ENCODE peak calls at places on chromosomes 5 and 9, in four cellular contexts. One of them, this sample, is unnamed.

GRCh38 chr5:56681346-56681745 is 134.0 kb upstream of the MAP3K1 start:
- DNase-seq in AG09319: no peak
- DNase-seq in amniotic stem cell: no peak
- DNase-seq in activated naive CD8-positive, alpha-beta T cell treated with anti-CD3 and anti-CD28 coated beads, Interleukin-2, amount 50 U/mL, for 24 hours: no peak
- DNase-seq in this sample: no peak

GRCh38 chr5:180830253-180831138 is 27.9 kb upstream of the MGAT1 start:
- DNase-seq in AG09319: no peak
- DNase-seq in amniotic stem cell: peak; percentile 8
- DNase-seq in activated naive CD8-positive, alpha-beta T cell treated with anti-CD3 and anti-CD28 coated beads, Interleukin-2, amount 50 U/mL, for 24 hours: no peak
- DNase-seq in this sample: no peak

GRCh38 chr5:28523887-28524637 is 1485.7 kb upstream of the CDH9 start:
- DNase-seq in AG09319: no peak
- DNase-seq in amniotic stem cell: peak; percentile 85
- DNase-seq in activated naive CD8-positive, alpha-beta T cell treated with anti-CD3 and anti-CD28 coated beads, Interleukin-2, amount 50 U/mL, for 24 hours: no peak
- DNase-seq in this sample: no peak

GRCh38 chr5:174307031-174307408 is 261.5 kb downstream of the NSG2 start:
- DNase-seq in AG09319: no peak
- DNase-seq in amniotic stem cell: no peak
- DNase-seq in activated naive CD8-positive, alpha-beta T cell treated with anti-CD3 and anti-CD28 coated beads, Interleukin-2, amount 50 U/mL, for 24 hours: no peak
- DNase-seq in this sample: no peak

GRCh38 chr5:124557761-124558160 is 188.7 kb downstream of the ZNF608 start:
- DNase-seq in AG09319: no peak
- DNase-seq in amniotic stem cell: no peak
- DNase-seq in activated naive CD8-positive, alpha-beta T cell treated with anti-CD3 and anti-CD28 coated beads, Interleukin-2, amount 50 U/mL, for 24 hours: no peak
- DNase-seq in this sample: no peak

GRCh38 chr9:36192196-36192595 is 1.5 kb downstream of the CLTA start:
- DNase-seq in AG09319: no peak
- DNase-seq in amniotic stem cell: no peak
- DNase-seq in activated naive CD8-positive, alpha-beta T cell treated with anti-CD3 and anti-CD28 coated beads, Interleukin-2, amount 50 U/mL, for 24 hours: no peak
- DNase-seq in this sample: no peak

GRCh38 chr9:114487607-114488300 is 17.5 kb downstream of the WHRN start:
- DNase-seq in AG09319: peak; percentile 31
- DNase-seq in amniotic stem cell: peak; percentile 29
- DNase-seq in activated naive CD8-positive, alpha-beta T cell treated with anti-CD3 and anti-CD28 coated beads, Interleukin-2, amount 50 U/mL, for 24 hours: peak; percentile 65
- DNase-seq in this sample: peak; percentile 50

GRCh38 chr9:96014078-96014477 is 138.6 kb downstream of the ERCC6L2 start:
- DNase-seq in AG09319: no peak
- DNase-seq in amniotic stem cell: no peak
- DNase-seq in activated naive CD8-positive, alpha-beta T cell treated with anti-CD3 and anti-CD28 coated beads, Interleukin-2, amount 50 U/mL, for 24 hours: peak; percentile 43
- DNase-seq in this sample: no peak

GRCh38 chr5:149172261-149172660 is 31.0 kb downstream of the ABLIM3 start:
- DNase-seq in AG09319: no peak
- DNase-seq in amniotic stem cell: peak; percentile 60
- DNase-seq in activated naive CD8-positive, alpha-beta T cell treated with anti-CD3 and anti-CD28 coated beads, Interleukin-2, amount 50 U/mL, for 24 hours: peak; percentile 27
- DNase-seq in this sample: no peak

GRCh38 chr9:129333961-129334743 is 156.1 kb upstream of the IER5L start:
- DNase-seq in AG09319: peak; percentile 92
- DNase-seq in amniotic stem cell: peak; percentile 74
- DNase-seq in activated naive CD8-positive, alpha-beta T cell treated with anti-CD3 and anti-CD28 coated beads, Interleukin-2, amount 50 U/mL, for 24 hours: peak; percentile 51
- DNase-seq in this sample: no peak

GRCh38 chr9:37622462-37622861 is 28.3 kb upstream of the FRMPD1 start:
- DNase-seq in AG09319: peak; percentile 47
- DNase-seq in amniotic stem cell: no peak
- DNase-seq in activated naive CD8-positive, alpha-beta T cell treated with anti-CD3 and anti-CD28 coated beads, Interleukin-2, amount 50 U/mL, for 24 hours: no peak
- DNase-seq in this sample: no peak

GRCh38 chr9:125878241-125878640 is 131.1 kb downstream of the PBX3 start:
- DNase-seq in AG09319: peak; percentile 55
- DNase-seq in amniotic stem cell: no peak
- DNase-seq in activated naive CD8-positive, alpha-beta T cell treated with anti-CD3 and anti-CD28 coated beads, Interleukin-2, amount 50 U/mL, for 24 hours: no peak
- DNase-seq in this sample: no peak

GRCh38 chr5:62296998-62297397 is 9.0 kb upstream of the KIF2A start:
- DNase-seq in AG09319: no peak
- DNase-seq in amniotic stem cell: no peak
- DNase-seq in activated naive CD8-positive, alpha-beta T cell treated with anti-CD3 and anti-CD28 coated beads, Interleukin-2, amount 50 U/mL, for 24 hours: no peak
- DNase-seq in this sample: no peak

GRCh38 chr9:97567182-97567893 is 65.8 kb downstream of the TSTD2 start:
- DNase-seq in AG09319: no peak
- DNase-seq in amniotic stem cell: no peak
- DNase-seq in activated naive CD8-positive, alpha-beta T cell treated with anti-CD3 and anti-CD28 coated beads, Interleukin-2, amount 50 U/mL, for 24 hours: no peak
- DNase-seq in this sample: no peak

GRCh38 chr5:23013395-23013994 is 160.4 kb upstream of the CDH12 start:
- DNase-seq in AG09319: no peak
- DNase-seq in amniotic stem cell: no peak
- DNase-seq in activated naive CD8-positive, alpha-beta T cell treated with anti-CD3 and anti-CD28 coated beads, Interleukin-2, amount 50 U/mL, for 24 hours: no peak
- DNase-seq in this sample: no peak

GRCh38 chr9:37706290-37706689 is 47.3 kb upstream of the TRMT10B start:
- DNase-seq in AG09319: no peak
- DNase-seq in amniotic stem cell: no peak
- DNase-seq in activated naive CD8-positive, alpha-beta T cell treated with anti-CD3 and anti-CD28 coated beads, Interleukin-2, amount 50 U/mL, for 24 hours: no peak
- DNase-seq in this sample: no peak

GRCh38 chr5:151671979-151672378 is 14.7 kb downstream of the SPARC start:
- DNase-seq in AG09319: no peak
- DNase-seq in amniotic stem cell: no peak
- DNase-seq in activated naive CD8-positive, alpha-beta T cell treated with anti-CD3 and anti-CD28 coated beads, Interleukin-2, amount 50 U/mL, for 24 hours: no peak
- DNase-seq in this sample: no peak

GRCh38 chr5:111735829-111736228 is 21.2 kb downstream of the NREP start:
- DNase-seq in AG09319: peak; percentile 88
- DNase-seq in amniotic stem cell: peak; percentile 82
- DNase-seq in activated naive CD8-positive, alpha-beta T cell treated with anti-CD3 and anti-CD28 coated beads, Interleukin-2, amount 50 U/mL, for 24 hours: peak; percentile 39
- DNase-seq in this sample: no peak

GRCh38 chr5:963673-964531 is 44.7 kb upstream of the NKD2 start:
- DNase-seq in AG09319: peak; percentile 91
- DNase-seq in amniotic stem cell: no peak
- DNase-seq in activated naive CD8-positive, alpha-beta T cell treated with anti-CD3 and anti-CD28 coated beads, Interleukin-2, amount 50 U/mL, for 24 hours: peak; percentile 49
- DNase-seq in this sample: no peak

GRCh38 chr5:174324680-174325079 is 279.2 kb downstream of the NSG2 start:
- DNase-seq in AG09319: no peak
- DNase-seq in amniotic stem cell: no peak
- DNase-seq in activated naive CD8-positive, alpha-beta T cell treated with anti-CD3 and anti-CD28 coated beads, Interleukin-2, amount 50 U/mL, for 24 hours: no peak
- DNase-seq in this sample: no peak

GRCh38 chr5:164336906-164337305 is 831.5 kb downstream of the MAT2B start:
- DNase-seq in AG09319: no peak
- DNase-seq in amniotic stem cell: peak; percentile 45
- DNase-seq in activated naive CD8-positive, alpha-beta T cell treated with anti-CD3 and anti-CD28 coated beads, Interleukin-2, amount 50 U/mL, for 24 hours: no peak
- DNase-seq in this sample: no peak

GRCh38 chr5:139147743-139148079 is 50.5 kb downstream of the SIL1 start:
- DNase-seq in AG09319: no peak
- DNase-seq in amniotic stem cell: no peak
- DNase-seq in activated naive CD8-positive, alpha-beta T cell treated with anti-CD3 and anti-CD28 coated beads, Interleukin-2, amount 50 U/mL, for 24 hours: no peak
- DNase-seq in this sample: no peak

GRCh38 chr9:93316726-93317494 is 133.0 kb downstream of the WNK2 start:
- DNase-seq in AG09319: no peak
- DNase-seq in amniotic stem cell: no peak
- DNase-seq in activated naive CD8-positive, alpha-beta T cell treated with anti-CD3 and anti-CD28 coated beads, Interleukin-2, amount 50 U/mL, for 24 hours: no peak
- DNase-seq in this sample: no peak

GRCh38 chr5:67817652-67818051 is 397.9 kb upstream of the PIK3R1 start:
- DNase-seq in AG09319: no peak
- DNase-seq in amniotic stem cell: no peak
- DNase-seq in activated naive CD8-positive, alpha-beta T cell treated with anti-CD3 and anti-CD28 coated beads, Interleukin-2, amount 50 U/mL, for 24 hours: no peak
- DNase-seq in this sample: no peak

GRCh38 chr9:109730228-109730627 is 49.8 kb upstream of the PALM2AKAP2 start:
- DNase-seq in AG09319: no peak
- DNase-seq in amniotic stem cell: no peak
- DNase-seq in activated naive CD8-positive, alpha-beta T cell treated with anti-CD3 and anti-CD28 coated beads, Interleukin-2, amount 50 U/mL, for 24 hours: no peak
- DNase-seq in this sample: no peak

GRCh38 chr9:105293408-105293807 is 49.0 kb downstream of the SLC44A1 start:
- DNase-seq in AG09319: no peak
- DNase-seq in amniotic stem cell: no peak
- DNase-seq in activated naive CD8-positive, alpha-beta T cell treated with anti-CD3 and anti-CD28 coated beads, Interleukin-2, amount 50 U/mL, for 24 hours: no peak
- DNase-seq in this sample: no peak

GRCh38 chr5:167147879-167148278 is 1143.6 kb upstream of the WWC1 start:
- DNase-seq in AG09319: no peak
- DNase-seq in amniotic stem cell: no peak
- DNase-seq in activated naive CD8-positive, alpha-beta T cell treated with anti-CD3 and anti-CD28 coated beads, Interleukin-2, amount 50 U/mL, for 24 hours: no peak
- DNase-seq in this sample: no peak

GRCh38 chr9:86773437-86773836 is 173.9 kb downstream of the GAS1 start:
- DNase-seq in AG09319: no peak
- DNase-seq in amniotic stem cell: no peak
- DNase-seq in activated naive CD8-positive, alpha-beta T cell treated with anti-CD3 and anti-CD28 coated beads, Interleukin-2, amount 50 U/mL, for 24 hours: no peak
- DNase-seq in this sample: no peak

GRCh38 chr5:160477266-160477970 is 55.8 kb downstream of the PTTG1 start:
- DNase-seq in AG09319: no peak
- DNase-seq in amniotic stem cell: no peak
- DNase-seq in activated naive CD8-positive, alpha-beta T cell treated with anti-CD3 and anti-CD28 coated beads, Interleukin-2, amount 50 U/mL, for 24 hours: no peak
- DNase-seq in this sample: no peak

GRCh38 chr9:31674264-31674663 is 710.2 kb upstream of the ACO1 start:
- DNase-seq in AG09319: no peak
- DNase-seq in amniotic stem cell: no peak
- DNase-seq in activated naive CD8-positive, alpha-beta T cell treated with anti-CD3 and anti-CD28 coated beads, Interleukin-2, amount 50 U/mL, for 24 hours: no peak
- DNase-seq in this sample: no peak

GRCh38 chr5:27242258-27242626 is 203.9 kb upstream of the CDH9 start:
- DNase-seq in AG09319: no peak
- DNase-seq in amniotic stem cell: no peak
- DNase-seq in activated naive CD8-positive, alpha-beta T cell treated with anti-CD3 and anti-CD28 coated beads, Interleukin-2, amount 50 U/mL, for 24 hours: no peak
- DNase-seq in this sample: no peak

GRCh38 chr5:6573651-6574101 is 59.2 kb downstream of the NSUN2 start:
- DNase-seq in AG09319: no peak
- DNase-seq in amniotic stem cell: no peak
- DNase-seq in activated naive CD8-positive, alpha-beta T cell treated with anti-CD3 and anti-CD28 coated beads, Interleukin-2, amount 50 U/mL, for 24 hours: no peak
- DNase-seq in this sample: no peak

GRCh38 chr9:91197232-91198181 is 164.2 kb downstream of the AUH start:
- DNase-seq in AG09319: peak; percentile 96
- DNase-seq in amniotic stem cell: peak; percentile 35
- DNase-seq in activated naive CD8-positive, alpha-beta T cell treated with anti-CD3 and anti-CD28 coated beads, Interleukin-2, amount 50 U/mL, for 24 hours: no peak
- DNase-seq in this sample: no peak